ENCODE peak calls at places on chromosomes 6 and 20, in ten cellular contexts. J is GM23338; K is left ventricle myocardium superior; W is natural killer cell; V is central memory CD8-positive, alpha-beta T cell; G is HCT116; E is activated CD8-positive, alpha-beta memory T cell treated with anti-CD3 and anti-CD28 coated beads, Interleukin-2, amount 10 ng/mL, durations not matched to agents 7 days and 5 days; T is effector memory CD8-positive, alpha-beta T cell; X is right cardiac atrium; A is stimulated activated naive CD8-positive, alpha-beta T cell treated with anti-CD3 and anti-CD28 coated beads, Interleukin-15, amount 100 ng/mL, for 72 hours. H is an unnamed sample.

GRCh38 chr20:2128542-2128941 is 26.9 kb downstream of the STK35 start:
- ATAC-seq in A (no peak), G (no peak), V (no peak), K (no peak), X (no peak), T (no peak), W (no peak), J (no peak), E (no peak), H (peak)

GRCh38 chr6:166830185-166830890 is 126.0 kb downstream of the RNASET2 start:
- ATAC-seq in X (no peak), J (no peak), A (peak), T (no peak), G (no peak), V (no peak), K (no peak), W (no peak), E (peak), H (peak)

GRCh38 chr20:309306-309840 is 12.0 kb downstream of the ZCCHC3 start:
- ATAC-seq in T (no peak), G (no peak), W (no peak), E (no peak), V (no peak), A (no peak), X (peak), J (peak), K (peak), H (no peak)

GRCh38 chr6:24788031-24788665 is 10.6 kb downstream of the ARMH2 start:
- ATAC-seq in W (no peak), A (peak), X (no peak), T (no peak), E (peak), K (no peak), V (no peak), G (no peak), J (no peak), H (no peak)

GRCh38 chr20:7333846-7334245 is 566.4 kb downstream of the BMP2 start:
- ATAC-seq in T (no peak), V (no peak), J (no peak), G (no peak), X (no peak), W (no peak), E (no peak), A (no peak), K (no peak), H (no peak)

GRCh38 chr6:4668271-4669179 is 107.7 kb upstream of the CDYL start:
- ATAC-seq in W (no peak), V (no peak), G (no peak), T (no peak), K (no peak), A (no peak), J (no peak), X (no peak), E (no peak), H (no peak)

GRCh38 chr20:2558581-2559301 is 22.4 kb downstream of the TMC2 start:
- ATAC-seq in J (peak), T (no peak), X (peak), A (no peak), G (no peak), W (no peak), K (no peak), E (no peak), V (no peak), H (no peak)

GRCh38 chr6:108341312-108341711 is 46.5 kb downstream of the AFG1L start:
- ATAC-seq in W (no peak), J (no peak), G (no peak), X (no peak), E (no peak), V (no peak), K (no peak), A (no peak), T (no peak), H (no peak)

GRCh38 chr6:148328876-148329567 is 13.6 kb upstream of the SASH1 start:
- ATAC-seq in J (no peak), K (peak), W (no peak), G (no peak), E (no peak), X (peak), A (no peak), T (no peak), V (no peak), H (no peak)

GRCh38 chr6:75618437-75618836 is 16.8 kb downstream of the SENP6 start:
- ATAC-seq in A (no peak), T (no peak), G (no peak), V (no peak), J (no peak), E (no peak), K (no peak), W (no peak), X (no peak), H (no peak)

GRCh38 chr6:91387290-91388062 is 800.6 kb upstream of the MAP3K7 start:
- ATAC-seq in V (no peak), K (no peak), E (no peak), A (no peak), W (no peak), G (no peak), X (no peak), T (no peak), J (peak), H (no peak)

GRCh38 chr6:105511639-105512038 is 108.8 kb upstream of the PREP start:
- ATAC-seq in V (no peak), K (no peak), W (no peak), E (no peak), G (no peak), A (no peak), T (no peak), X (no peak), J (no peak), H (no peak)

GRCh38 chr6:90212274-90212673 is 84.4 kb downstream of the BACH2 start:
- ATAC-seq in E (peak), W (no peak), G (peak), T (peak), K (no peak), J (no peak), A (no peak), V (no peak), X (no peak), H (no peak)

GRCh38 chr6:33837971-33838665 is 34.3 kb upstream of the MLN start:
- ATAC-seq in A (no peak), V (no peak), X (no peak), G (no peak), W (no peak), J (peak), T (no peak), E (no peak), K (no peak), H (no peak)

GRCh38 chr20:49766979-49767419 is 45.6 kb upstream of the SLC9A8 start:
- ATAC-seq in K (peak), J (no peak), T (no peak), G (peak), A (no peak), X (no peak), W (no peak), V (no peak), E (peak), H (no peak)

GRCh38 chr20:50191065-50191565 is 485 bp downstream of the CEBPB start:
- ATAC-seq in T (peak), J (no peak), W (peak), X (no peak), G (peak), E (peak), K (peak), V (peak), A (peak), H (peak)

GRCh38 chr6:149114167-149114566 is 203.3 kb upstream of the TAB2 start:
- ATAC-seq in J (no peak), W (no peak), X (peak), K (peak), G (no peak), T (no peak), V (no peak), E (no peak), A (no peak), H (no peak)

GRCh38 chr6:147508871-147509608 is 550 bp downstream of the SAMD5 start:
- ATAC-seq in T (no peak), W (no peak), J (peak), K (peak), G (peak), V (no peak), X (peak), E (no peak), A (no peak), H (no peak)

GRCh38 chr6:119145111-119145510 is 66.6 kb upstream of the FAM184A start:
- ATAC-seq in E (peak), J (no peak), X (no peak), V (no peak), A (peak), T (no peak), W (peak), G (no peak), K (no peak), H (no peak)

GRCh38 chr6:124888581-124889371 is 73.5 kb upstream of the RNF217 start:
- ATAC-seq in T (no peak), V (no peak), W (no peak), K (no peak), G (no peak), J (no peak), A (no peak), X (no peak), E (no peak), H (no peak)

GRCh38 chr6:33851959-33852358 is 48.2 kb upstream of the MLN start:
- ATAC-seq in X (peak), J (peak), G (peak), K (peak), E (no peak), T (no peak), A (no peak), V (no peak), W (no peak), H (no peak)

GRCh38 chr20:57535297-57535696 is 10.4 kb upstream of the CTCFL start:
- ATAC-seq in X (no peak), V (no peak), K (no peak), T (no peak), W (no peak), J (no peak), G (no peak), A (no peak), E (no peak), H (no peak)

GRCh38 chr20:57527728-57528127 is 2.8 kb upstream of the CTCFL start:
- ATAC-seq in T (no peak), E (no peak), G (no peak), V (no peak), K (no peak), J (no peak), A (no peak), X (no peak), W (no peak), H (no peak)

GRCh38 chr6:108145639-108146038 is 20.2 kb upstream of the NR2E1 start:
- ATAC-seq in W (no peak), J (peak), E (no peak), X (no peak), A (no peak), V (no peak), G (no peak), T (no peak), K (no peak), H (no peak)

GRCh38 chr20:15200139-15200538 is 862.7 kb upstream of the FLRT3 start:
- ATAC-seq in K (no peak), A (peak), W (no peak), J (no peak), V (no peak), G (no peak), X (no peak), E (no peak), T (no peak), H (peak)

GRCh38 chr20:51926670-51927305 is 124.5 kb upstream of the SALL4 start:
- ATAC-seq in E (no peak), W (no peak), J (no peak), T (no peak), A (no peak), G (no peak), V (no peak), X (no peak), K (no peak), H (no peak)